ENCODE peak calls at places on chromosome 16, in nine cellular contexts. One of them, this sample, is unnamed.
A peak's percentile ranks its signal among the peaks of the same experiment; 100 is the strongest.

GRCh38 chr16:53528797-53529196 is 25.8 kb upstream of the AKTIP start:
- DNase-seq in ovary: no peak
- DNase-seq in Peyer's patch: no peak
- DNase-seq in HFF-Myc: no peak
- DNase-seq in choroid plexus epithelial cell: no peak
- DNase-seq in PC-9: no peak
- DNase-seq in bronchial epithelial cell: no peak
- DNase-seq in MCF 10A: no peak
- DNase-seq in heart right ventricle: no peak
- DNase-seq in this sample: no peak

GRCh38 chr16:50902457-50902856 is 160.6 kb downstream of the CYLD start:
- DNase-seq in ovary: no peak
- DNase-seq in Peyer's patch: no peak
- DNase-seq in HFF-Myc: no peak
- DNase-seq in choroid plexus epithelial cell: no peak
- DNase-seq in PC-9: no peak
- DNase-seq in bronchial epithelial cell: no peak
- DNase-seq in MCF 10A: no peak
- DNase-seq in heart right ventricle: no peak
- DNase-seq in this sample: no peak

GRCh38 chr16:66159987-66160386 is 206.5 kb upstream of the CDH5 start:
- DNase-seq in ovary: no peak
- DNase-seq in Peyer's patch: no peak
- DNase-seq in HFF-Myc: no peak
- DNase-seq in choroid plexus epithelial cell: peak; percentile 44
- DNase-seq in PC-9: no peak
- DNase-seq in bronchial epithelial cell: peak; percentile 14
- DNase-seq in MCF 10A: no peak
- DNase-seq in heart right ventricle: no peak
- DNase-seq in this sample: no peak

GRCh38 chr16:23378921-23379320 is 74.1 kb downstream of the COG7 start:
- DNase-seq in ovary: no peak
- DNase-seq in Peyer's patch: no peak
- DNase-seq in HFF-Myc: no peak
- DNase-seq in choroid plexus epithelial cell: no peak
- DNase-seq in PC-9: no peak
- DNase-seq in bronchial epithelial cell: no peak
- DNase-seq in MCF 10A: no peak
- DNase-seq in heart right ventricle: no peak
- DNase-seq in this sample: no peak

GRCh38 chr16:67000384-67001158 is 12.2 kb downstream of the CES4A start:
- DNase-seq in ovary: peak; percentile 75
- DNase-seq in Peyer's patch: peak; percentile 66
- DNase-seq in HFF-Myc: no peak
- DNase-seq in choroid plexus epithelial cell: peak; percentile 37
- DNase-seq in PC-9: peak; percentile 30
- DNase-seq in bronchial epithelial cell: no peak
- DNase-seq in MCF 10A: peak; percentile 27
- DNase-seq in heart right ventricle: peak; percentile 51
- DNase-seq in this sample: peak; percentile 66

GRCh38 chr16:21302898-21303528 is 24.9 kb upstream of the CRYM start:
- DNase-seq in ovary: no peak
- DNase-seq in Peyer's patch: no peak
- DNase-seq in HFF-Myc: no peak
- DNase-seq in choroid plexus epithelial cell: peak; percentile 86
- DNase-seq in PC-9: no peak
- DNase-seq in bronchial epithelial cell: peak; percentile 99
- DNase-seq in MCF 10A: peak; percentile 86
- DNase-seq in heart right ventricle: no peak
- DNase-seq in this sample: no peak

GRCh38 chr16:85829751-85830445 is 30.4 kb downstream of the COX4I1 start:
- DNase-seq in ovary: no peak
- DNase-seq in Peyer's patch: peak; percentile 41
- DNase-seq in HFF-Myc: no peak
- DNase-seq in choroid plexus epithelial cell: no peak
- DNase-seq in PC-9: no peak
- DNase-seq in bronchial epithelial cell: no peak
- DNase-seq in MCF 10A: no peak
- DNase-seq in heart right ventricle: peak; percentile 35
- DNase-seq in this sample: no peak

GRCh38 chr16:50702725-50703124 is 9.3 kb downstream of the NOD2 start:
- DNase-seq in ovary: no peak
- DNase-seq in Peyer's patch: no peak
- DNase-seq in HFF-Myc: no peak
- DNase-seq in choroid plexus epithelial cell: no peak
- DNase-seq in PC-9: no peak
- DNase-seq in bronchial epithelial cell: peak; percentile 61
- DNase-seq in MCF 10A: peak; percentile 29
- DNase-seq in heart right ventricle: no peak
- DNase-seq in this sample: no peak

GRCh38 chr16:31157136-31157535 is 7.3 kb upstream of the PRSS36 start:
- DNase-seq in ovary: no peak
- DNase-seq in Peyer's patch: no peak
- DNase-seq in HFF-Myc: no peak
- DNase-seq in choroid plexus epithelial cell: no peak
- DNase-seq in PC-9: no peak
- DNase-seq in bronchial epithelial cell: no peak
- DNase-seq in MCF 10A: no peak
- DNase-seq in heart right ventricle: peak; percentile 34
- DNase-seq in this sample: no peak

GRCh38 chr16:66127459-66128362 is 238.8 kb upstream of the CDH5 start:
- DNase-seq in ovary: no peak
- DNase-seq in Peyer's patch: no peak
- DNase-seq in HFF-Myc: no peak
- DNase-seq in choroid plexus epithelial cell: peak; percentile 54
- DNase-seq in PC-9: no peak
- DNase-seq in bronchial epithelial cell: no peak
- DNase-seq in MCF 10A: no peak
- DNase-seq in heart right ventricle: peak; percentile 19
- DNase-seq in this sample: no peak

GRCh38 chr16:75351183-75351582 is 82.1 kb downstream of the CFDP1 start:
- DNase-seq in ovary: no peak
- DNase-seq in Peyer's patch: no peak
- DNase-seq in HFF-Myc: no peak
- DNase-seq in choroid plexus epithelial cell: peak; percentile 84
- DNase-seq in PC-9: no peak
- DNase-seq in bronchial epithelial cell: peak; percentile 78
- DNase-seq in MCF 10A: peak; percentile 69
- DNase-seq in heart right ventricle: no peak
- DNase-seq in this sample: no peak

GRCh38 chr16:67100569-67101300 is 9.0 kb upstream of the PHAF1 start:
- DNase-seq in ovary: no peak
- DNase-seq in Peyer's patch: no peak
- DNase-seq in HFF-Myc: no peak
- DNase-seq in choroid plexus epithelial cell: peak; percentile 69
- DNase-seq in PC-9: no peak
- DNase-seq in bronchial epithelial cell: no peak
- DNase-seq in MCF 10A: no peak
- DNase-seq in heart right ventricle: no peak
- DNase-seq in this sample: no peak

GRCh38 chr16:34078697-34079096 is 619.3 kb downstream of the TP53TG3F start:
- DNase-seq in ovary: no peak
- DNase-seq in Peyer's patch: no peak
- DNase-seq in HFF-Myc: peak; percentile 0
- DNase-seq in choroid plexus epithelial cell: peak; percentile 3
- DNase-seq in PC-9: no peak
- DNase-seq in bronchial epithelial cell: peak; percentile 56
- DNase-seq in MCF 10A: no peak
- DNase-seq in heart right ventricle: no peak
- DNase-seq in this sample: no peak

GRCh38 chr16:53773150-53773846 is 69.3 kb downstream of the FTO start:
- DNase-seq in ovary: no peak
- DNase-seq in Peyer's patch: no peak
- DNase-seq in HFF-Myc: peak; percentile 45
- DNase-seq in choroid plexus epithelial cell: peak; percentile 93
- DNase-seq in PC-9: peak; percentile 34
- DNase-seq in bronchial epithelial cell: peak; percentile 79
- DNase-seq in MCF 10A: peak; percentile 81
- DNase-seq in heart right ventricle: no peak
- DNase-seq in this sample: peak; percentile 41

GRCh38 chr16:4341250-4341649 is 9.9 kb downstream of the PAM16 start:
- DNase-seq in ovary: no peak
- DNase-seq in Peyer's patch: no peak
- DNase-seq in HFF-Myc: no peak
- DNase-seq in choroid plexus epithelial cell: no peak
- DNase-seq in PC-9: no peak
- DNase-seq in bronchial epithelial cell: no peak
- DNase-seq in MCF 10A: no peak
- DNase-seq in heart right ventricle: no peak
- DNase-seq in this sample: no peak

GRCh38 chr16:4340443-4340842 is 10.7 kb downstream of the PAM16 start:
- DNase-seq in ovary: no peak
- DNase-seq in Peyer's patch: no peak
- DNase-seq in HFF-Myc: no peak
- DNase-seq in choroid plexus epithelial cell: no peak
- DNase-seq in PC-9: no peak
- DNase-seq in bronchial epithelial cell: no peak
- DNase-seq in MCF 10A: no peak
- DNase-seq in heart right ventricle: no peak
- DNase-seq in this sample: no peak

GRCh38 chr16:4339455-4339854 is 11.7 kb downstream of the PAM16 start:
- DNase-seq in ovary: no peak
- DNase-seq in Peyer's patch: no peak
- DNase-seq in HFF-Myc: no peak
- DNase-seq in choroid plexus epithelial cell: no peak
- DNase-seq in PC-9: no peak
- DNase-seq in bronchial epithelial cell: no peak
- DNase-seq in MCF 10A: no peak
- DNase-seq in heart right ventricle: no peak
- DNase-seq in this sample: no peak

GRCh38 chr16:4338712-4339299 is 12.3 kb downstream of the PAM16 start:
- DNase-seq in ovary: no peak
- DNase-seq in Peyer's patch: no peak
- DNase-seq in HFF-Myc: no peak
- DNase-seq in choroid plexus epithelial cell: no peak
- DNase-seq in PC-9: no peak
- DNase-seq in bronchial epithelial cell: no peak
- DNase-seq in MCF 10A: no peak
- DNase-seq in heart right ventricle: no peak
- DNase-seq in this sample: no peak

GRCh38 chr16:4339909-4340308 is 11.2 kb downstream of the PAM16 start:
- DNase-seq in ovary: peak; percentile 69
- DNase-seq in Peyer's patch: no peak
- DNase-seq in HFF-Myc: no peak
- DNase-seq in choroid plexus epithelial cell: peak; percentile 49
- DNase-seq in PC-9: no peak
- DNase-seq in bronchial epithelial cell: no peak
- DNase-seq in MCF 10A: no peak
- DNase-seq in heart right ventricle: peak; percentile 70
- DNase-seq in this sample: no peak
- TF ChIP-seq CTCF in ovary: no peak
- TF ChIP-seq CTCF in Peyer's patch: no peak
- TF ChIP-seq CTCF in HFF-Myc: no peak
- TF ChIP-seq CTCF in choroid plexus epithelial cell: peak; percentile 34
- TF ChIP-seq CTCF in PC-9: no peak
- TF ChIP-seq CTCF in bronchial epithelial cell: no peak
- TF ChIP-seq CTCF in MCF 10A: no peak
- TF ChIP-seq CTCF in heart right ventricle: no peak
- TF ChIP-seq CTCF in this sample: no peak

GRCh38 chr16:25138130-25138529 is 26.6 kb downstream of the LCMT1 start:
- DNase-seq in ovary: no peak
- DNase-seq in Peyer's patch: no peak
- DNase-seq in HFF-Myc: no peak
- DNase-seq in choroid plexus epithelial cell: no peak
- DNase-seq in PC-9: no peak
- DNase-seq in bronchial epithelial cell: no peak
- DNase-seq in MCF 10A: no peak
- DNase-seq in heart right ventricle: no peak
- DNase-seq in this sample: no peak

GRCh38 chr16:25140459-25140858 is 28.9 kb downstream of the LCMT1 start:
- DNase-seq in ovary: no peak
- DNase-seq in Peyer's patch: no peak
- DNase-seq in HFF-Myc: no peak
- DNase-seq in choroid plexus epithelial cell: peak; percentile 56
- DNase-seq in PC-9: no peak
- DNase-seq in bronchial epithelial cell: peak; percentile 13
- DNase-seq in MCF 10A: no peak
- DNase-seq in heart right ventricle: no peak
- DNase-seq in this sample: no peak

GRCh38 chr16:25134306-25134705 is 22.8 kb downstream of the LCMT1 start:
- DNase-seq in ovary: no peak
- DNase-seq in Peyer's patch: no peak
- DNase-seq in HFF-Myc: no peak
- DNase-seq in choroid plexus epithelial cell: no peak
- DNase-seq in PC-9: no peak
- DNase-seq in bronchial epithelial cell: no peak
- DNase-seq in MCF 10A: no peak
- DNase-seq in heart right ventricle: no peak
- DNase-seq in this sample: no peak

DNA sequence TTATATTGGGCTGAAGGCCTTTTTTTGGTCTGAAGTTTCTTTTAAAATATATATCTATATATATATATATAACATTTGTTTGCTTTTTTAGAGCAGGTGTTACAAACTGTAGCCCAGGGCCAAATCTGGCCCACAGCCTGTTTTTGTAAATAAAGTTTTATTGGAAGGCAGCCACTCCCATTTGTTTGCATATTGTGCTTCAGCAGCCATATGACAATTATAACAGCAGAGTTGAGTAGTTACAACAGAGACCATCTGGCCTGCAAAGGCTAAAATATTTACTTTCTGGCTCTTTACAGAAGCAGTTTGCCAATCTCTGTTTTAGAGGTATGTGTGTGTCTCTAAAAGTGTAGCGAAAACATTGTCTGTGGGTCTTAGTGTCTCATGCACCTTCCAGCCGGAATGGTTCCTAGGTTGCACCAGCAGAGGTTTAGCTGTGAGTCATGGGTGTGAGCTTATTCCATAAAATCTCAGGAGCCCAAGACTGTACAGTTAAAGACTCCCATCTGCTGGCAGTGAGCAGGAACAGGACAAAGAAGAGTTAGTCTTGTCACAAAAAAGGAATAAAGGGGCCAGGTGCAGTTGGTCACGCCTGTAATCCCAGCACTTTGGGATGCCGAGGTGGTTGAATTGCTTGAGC is 23.8 kb downstream of the LCMT1 start:
- DNase-seq in ovary: no peak
- DNase-seq in Peyer's patch: no peak
- DNase-seq in HFF-Myc: peak; percentile 32
- DNase-seq in choroid plexus epithelial cell: peak; percentile 71
- DNase-seq in PC-9: no peak
- DNase-seq in bronchial epithelial cell: peak; percentile 58
- DNase-seq in MCF 10A: peak; percentile 36
- DNase-seq in heart right ventricle: no peak
- DNase-seq in this sample: no peak
- TF ChIP-seq CTCF in ovary: no peak
- TF ChIP-seq CTCF in Peyer's patch: peak; percentile 24
- TF ChIP-seq CTCF in HFF-Myc: peak; percentile 34
- TF ChIP-seq CTCF in choroid plexus epithelial cell: peak; percentile 60
- TF ChIP-seq CTCF in PC-9: peak; percentile 42
- TF ChIP-seq CTCF in bronchial epithelial cell: peak; percentile 41
- TF ChIP-seq CTCF in MCF 10A: peak; percentile 21
- TF ChIP-seq CTCF in heart right ventricle: no peak
- TF ChIP-seq CTCF in this sample: no peak

GRCh38 chr16:82636485-82636884 is 9.7 kb downstream of the CDH13 start:
- DNase-seq in ovary: no peak
- DNase-seq in Peyer's patch: no peak
- DNase-seq in HFF-Myc: no peak
- DNase-seq in choroid plexus epithelial cell: no peak
- DNase-seq in PC-9: no peak
- DNase-seq in bronchial epithelial cell: no peak
- DNase-seq in MCF 10A: no peak
- DNase-seq in heart right ventricle: no peak
- DNase-seq in this sample: no peak
- TF ChIP-seq CTCF in ovary: no peak
- TF ChIP-seq CTCF in Peyer's patch: no peak
- TF ChIP-seq CTCF in HFF-Myc: no peak
- TF ChIP-seq CTCF in choroid plexus epithelial cell: no peak
- TF ChIP-seq CTCF in PC-9: no peak
- TF ChIP-seq CTCF in bronchial epithelial cell: no peak
- TF ChIP-seq CTCF in MCF 10A: no peak
- TF ChIP-seq CTCF in heart right ventricle: no peak
- TF ChIP-seq CTCF in this sample: no peak

GRCh38 chr16:49592507-49593422 is 219.2 kb downstream of the C16orf78 start:
- DNase-seq in ovary: no peak
- DNase-seq in Peyer's patch: peak; percentile 27
- DNase-seq in HFF-Myc: no peak
- DNase-seq in choroid plexus epithelial cell: peak; percentile 59
- DNase-seq in PC-9: no peak
- DNase-seq in bronchial epithelial cell: no peak
- DNase-seq in MCF 10A: peak; percentile 40
- DNase-seq in heart right ventricle: no peak
- DNase-seq in this sample: no peak
- TF ChIP-seq CTCF in ovary: peak; percentile 39
- TF ChIP-seq CTCF in Peyer's patch: peak; percentile 53
- TF ChIP-seq CTCF in HFF-Myc: peak; percentile 86
- TF ChIP-seq CTCF in choroid plexus epithelial cell: peak; percentile 88
- TF ChIP-seq CTCF in PC-9: peak; percentile 69
- TF ChIP-seq CTCF in bronchial epithelial cell: peak; percentile 63
- TF ChIP-seq CTCF in MCF 10A: peak; percentile 69
- TF ChIP-seq CTCF in heart right ventricle: peak; percentile 81
- TF ChIP-seq CTCF in this sample: peak; percentile 32